ENCODE peak calls at places on chromosomes 3 and 15, in seven cellular contexts. B is AG04450, H is spleen, E is K562, C is GM12865, L is astrocyte of the spinal cord, N is fibroblast of the aortic adventitia. O is an unnamed sample.

GRCh38 chr15:76146808-76147207 is 87.0 kb downstream of the TMEM266 start:
- DNase-seq in C (no peak), E (no peak), L (no peak), B (no peak), H (no peak), N (no peak), O (no peak)

GRCh38 chr3:177358085-177358967 is 161.0 kb upstream of the TBL1XR1 start:
- DNase-seq in B (no peak), E (peak; percentile 91), N (peak; percentile 92), L (peak; percentile 90), H (peak; percentile 91), C (peak; percentile 96), O (peak; percentile 82)

GRCh38 chr3:144564011-144564410 is 592.4 kb downstream of the DIPK2A start:
- DNase-seq in E (no peak), B (no peak), C (no peak), L (no peak), N (no peak), H (no peak), O (no peak)

GRCh38 chr15:101536166-101536874 is 46.8 kb upstream of the PCSK6 start:
- DNase-seq in C (no peak), E (no peak), N (no peak), B (no peak), H (no peak), L (no peak), O (no peak)

GRCh38 chr3:128133273-128133883 is 9.8 kb upstream of the RUVBL1 start:
- DNase-seq in C (peak; percentile 52), N (peak; percentile 79), E (no peak), B (peak; percentile 23), H (no peak), L (peak; percentile 61), O (peak; percentile 60)

GRCh38 chr3:63034106-63034505 is 158.9 kb upstream of the CADPS start:
- DNase-seq in C (no peak), B (no peak), H (no peak), L (no peak), N (no peak), E (no peak), O (no peak)

GRCh38 chr15:69823223-69823907 is 274.4 kb downstream of the TLE3 start:
- DNase-seq in C (peak; percentile 22), L (peak; percentile 20), N (no peak), E (peak; percentile 80), B (no peak), H (no peak), O (no peak)

GRCh38 chr15:45347033-45347432 is 31.3 kb downstream of the GATM start:
- DNase-seq in N (no peak), B (no peak), E (no peak), L (no peak), C (no peak), H (no peak), O (no peak)

GRCh38 chr3:60652829-60653228 is 598.4 kb downstream of the FHIT start:
- DNase-seq in B (no peak), N (no peak), E (no peak), C (peak; percentile 58), L (no peak), H (no peak), O (no peak)

GRCh38 chr3:52408466-52408865 is 36.4 kb downstream of the SEMA3G start:
- DNase-seq in L (no peak), C (no peak), N (no peak), E (no peak), B (no peak), H (peak; percentile 43), O (no peak)

GRCh38 chr3:124576565-124577493 is 153.4 kb upstream of the UMPS start:
- DNase-seq in H (no peak), B (no peak), N (no peak), C (peak; percentile 57), L (no peak), E (peak; percentile 48), O (no peak)

GRCh38 chr15:68330911-68331310 is 53.4 kb downstream of the FEM1B start:
- DNase-seq in H (peak; percentile 22), L (peak; percentile 47), N (no peak), E (no peak), B (no peak), C (no peak), O (no peak)

GRCh38 chr15:80309769-80310384 is 57.9 kb upstream of the CTXND1 start:
- DNase-seq in H (no peak), N (peak; percentile 42), E (peak; percentile 37), C (no peak), L (peak; percentile 17), B (no peak), O (peak; percentile 6)
- TF ChIP-seq CTCF in H (peak; percentile 38), N (peak; percentile 57), E (peak; percentile 51), C (peak; percentile 35), L (peak; percentile 55), B (peak; percentile 63), O (peak; percentile 31)

GRCh38 chr3:193452338-193452737 is 73.8 kb upstream of the ATP13A5 start:
- DNase-seq in N (no peak), C (no peak), L (no peak), H (no peak), B (no peak), E (no peak), O (no peak)
- TF ChIP-seq CTCF in N (peak; percentile 19), C (no peak), L (peak; percentile 25), H (no peak), B (peak; percentile 19), E (peak; percentile 25), O (no peak)

GRCh38 chr3:3170998-3171397 is 8.5 kb downstream of the CRBN start:
- DNase-seq in E (peak; percentile 25), H (no peak), C (peak; percentile 42), L (peak; percentile 43), B (no peak), N (peak; percentile 46), O (no peak)
- TF ChIP-seq CTCF in E (peak; percentile 26), H (peak; percentile 25), C (peak; percentile 20), L (peak; percentile 30), B (peak; percentile 46), N (peak; percentile 44), O (peak; percentile 63)

DNA sequence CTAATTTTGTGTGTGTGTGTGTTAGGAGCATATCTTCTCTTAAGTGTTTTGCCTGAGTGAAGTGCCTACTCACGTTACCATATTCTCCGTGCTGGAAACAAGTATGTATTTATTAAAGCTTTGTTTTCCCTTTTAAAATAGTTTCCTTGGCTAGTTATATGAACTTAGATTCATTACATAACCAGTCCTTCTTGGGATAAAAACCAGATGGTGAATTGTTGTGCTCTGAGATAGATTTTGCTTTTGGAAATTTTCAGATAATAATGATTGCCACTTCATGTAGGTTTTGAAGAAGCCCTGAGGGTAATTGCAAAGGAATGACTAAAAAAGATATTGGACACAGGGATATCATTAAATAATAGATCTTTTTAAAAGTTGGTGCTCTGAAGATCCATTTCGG is 390.2 kb upstream of the SGO1 start:
- DNase-seq in B (no peak), N (peak; percentile 60), L (no peak), C (no peak), H (no peak), E (no peak), O (no peak)
- TF ChIP-seq CTCF in B (no peak), N (no peak), L (no peak), C (no peak), H (no peak), E (no peak), O (no peak)

GRCh38 chr3:33313331-33313730 is 36.1 kb downstream of the FBXL2 start:
- DNase-seq in L (peak; percentile 48), N (no peak), C (no peak), B (no peak), H (no peak), E (no peak), O (no peak)

GRCh38 chr3:33317963-33318708 is 40.9 kb downstream of the FBXL2 start:
- DNase-seq in L (no peak), H (no peak), E (no peak), C (peak; percentile 29), N (peak; percentile 21), B (no peak), O (no peak)

GRCh38 chr3:33314993-33315392 is 37.8 kb downstream of the FBXL2 start:
- DNase-seq in H (no peak), E (no peak), B (no peak), C (no peak), N (no peak), L (no peak), O (no peak)

GRCh38 chr3:33315826-33316225 is 38.6 kb downstream of the FBXL2 start:
- DNase-seq in B (no peak), L (peak; percentile 80), N (peak; percentile 71), C (no peak), E (no peak), H (no peak), O (no peak)

GRCh38 chr3:33318709-33319380 is 41.6 kb downstream of the FBXL2 start:
- DNase-seq in B (no peak), E (no peak), H (no peak), C (peak; percentile 27), L (peak; percentile 29), N (peak; percentile 19), O (peak; percentile 2)
- TF ChIP-seq CTCF in B (peak; percentile 26), E (no peak), H (no peak), C (peak; percentile 6), L (peak; percentile 48), N (peak; percentile 33), O (no peak)

DNA sequence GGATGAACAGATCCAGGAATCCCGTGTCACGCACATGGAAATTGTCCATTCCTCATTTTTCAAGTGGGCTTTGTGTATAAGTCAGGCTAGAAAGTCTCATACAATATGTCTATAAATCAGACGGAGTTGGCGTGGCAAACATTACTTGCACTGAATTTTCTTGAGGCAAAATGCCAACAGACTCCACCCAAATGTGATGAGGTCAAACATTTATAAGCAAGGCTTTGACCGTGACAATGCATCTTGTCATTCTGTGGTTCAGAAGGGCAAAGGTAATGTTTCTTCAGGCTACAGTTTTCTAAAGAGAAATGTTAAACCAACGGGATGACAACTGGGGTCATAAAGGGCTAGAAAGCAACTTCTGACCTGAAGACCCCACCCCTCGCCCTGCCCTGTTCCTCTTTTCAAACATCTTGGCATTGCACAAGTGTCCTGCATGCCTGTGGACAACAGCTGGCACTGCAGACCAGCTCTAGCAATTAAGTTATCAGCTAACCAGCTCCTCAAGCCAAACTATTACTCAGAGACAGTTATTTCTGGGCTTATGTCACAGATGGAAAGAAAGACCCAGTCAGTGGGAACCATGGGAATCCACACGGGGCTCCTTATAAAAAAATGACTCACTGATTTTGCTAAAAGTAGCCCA is 36.5 kb upstream of the SPTBN5 start:
- DNase-seq in B (peak; percentile 76), L (peak; percentile 95), H (no peak), E (no peak), C (peak; percentile 13), N (peak; percentile 99), O (no peak)
- TF ChIP-seq CTCF in B (peak; percentile 26), L (peak; percentile 42), H (no peak), E (no peak), C (no peak), N (peak; percentile 34), O (no peak)

O was measured in activated CD8-positive, alpha-beta T cell treated with anti-CD3 and anti-CD28 coated beads for 36 hours.